ENCODE peak calls at places on chromosomes 6 and 20, in five cellular contexts. O is HCT116, H is breast epithelium, W is prostate gland, M is H1. L is an unnamed sample.
A peak's percentile ranks its signal among the peaks of the same experiment; 100 is the strongest.

GRCh38 chr6:111228094-111228493 is 140.8 kb downstream of the SLC16A10 start:
- DNase-seq in M (no peak), O (no peak), W (no peak), H (no peak), L (no peak)

GRCh38 chr20:51118985-51119527 is 96.1 kb upstream of the KCNG1 start:
- DNase-seq in O (no peak), M (no peak), H (no peak), W (no peak), L (no peak)

GRCh38 chr6:132190097-132190814 is 211.0 kb downstream of the MOXD1 start:
- DNase-seq in W (no peak), O (peak; percentile 3), H (no peak), M (no peak), L (no peak)

GRCh38 chr6:56684342-56685101 is 41.8 kb upstream of the DST start:
- DNase-seq in M (no peak), H (no peak), W (no peak), O (no peak), L (no peak)

GRCh38 chr20:57621426-57622200 is 1.4 kb upstream of the ZBP1 start:
- DNase-seq in H (no peak), O (no peak), W (no peak), M (peak; percentile 33), L (no peak)

GRCh38 chr6:24394777-24395437 is 7.8 kb upstream of the MRS2 start:
- DNase-seq in O (no peak), W (no peak), M (no peak), H (no peak), L (no peak)

GRCh38 chr20:51536116-51537069 is 6.1 kb downstream of the NFATC2 start:
- DNase-seq in M (no peak), W (no peak), H (no peak), O (no peak), L (no peak)

GRCh38 chr20:25308083-25308491 is 60.2 kb downstream of the PYGB start:
- DNase-seq in H (no peak), O (no peak), W (no peak), M (no peak), L (no peak)

GRCh38 chr6:34333858-34334257 is 58.6 kb downstream of the NUDT3 start:
- DNase-seq in O (no peak), W (no peak), H (no peak), M (no peak), L (peak; percentile 57)

GRCh38 chr20:38195521-38195920 is 30.5 kb upstream of the TGM2 start:
- DNase-seq in O (no peak), M (no peak), H (no peak), W (no peak), L (no peak)

GRCh38 chr6:16181429-16182359 is 52.8 kb downstream of the MYLIP start:
- DNase-seq in W (peak; percentile 65), M (no peak), O (peak; percentile 6), H (peak; percentile 48), L (peak; percentile 37)

GRCh38 chr6:22313796-22314195 is 17.0 kb upstream of the PRL start:
- DNase-seq in H (no peak), W (no peak), O (no peak), M (no peak), L (no peak)

GRCh38 chr20:20253039-20253743 is 114.7 kb upstream of the INSM1 start:
- DNase-seq in H (no peak), W (no peak), M (no peak), O (no peak), L (no peak)

GRCh38 chr20:38131588-38132121 is 33.4 kb downstream of the TGM2 start:
- DNase-seq in M (no peak), W (no peak), O (no peak), H (no peak), L (no peak)

GRCh38 chr20:6886065-6886729 is 118.7 kb downstream of the BMP2 start:
- DNase-seq in H (no peak), O (no peak), M (no peak), W (no peak), L (no peak)

DNA sequence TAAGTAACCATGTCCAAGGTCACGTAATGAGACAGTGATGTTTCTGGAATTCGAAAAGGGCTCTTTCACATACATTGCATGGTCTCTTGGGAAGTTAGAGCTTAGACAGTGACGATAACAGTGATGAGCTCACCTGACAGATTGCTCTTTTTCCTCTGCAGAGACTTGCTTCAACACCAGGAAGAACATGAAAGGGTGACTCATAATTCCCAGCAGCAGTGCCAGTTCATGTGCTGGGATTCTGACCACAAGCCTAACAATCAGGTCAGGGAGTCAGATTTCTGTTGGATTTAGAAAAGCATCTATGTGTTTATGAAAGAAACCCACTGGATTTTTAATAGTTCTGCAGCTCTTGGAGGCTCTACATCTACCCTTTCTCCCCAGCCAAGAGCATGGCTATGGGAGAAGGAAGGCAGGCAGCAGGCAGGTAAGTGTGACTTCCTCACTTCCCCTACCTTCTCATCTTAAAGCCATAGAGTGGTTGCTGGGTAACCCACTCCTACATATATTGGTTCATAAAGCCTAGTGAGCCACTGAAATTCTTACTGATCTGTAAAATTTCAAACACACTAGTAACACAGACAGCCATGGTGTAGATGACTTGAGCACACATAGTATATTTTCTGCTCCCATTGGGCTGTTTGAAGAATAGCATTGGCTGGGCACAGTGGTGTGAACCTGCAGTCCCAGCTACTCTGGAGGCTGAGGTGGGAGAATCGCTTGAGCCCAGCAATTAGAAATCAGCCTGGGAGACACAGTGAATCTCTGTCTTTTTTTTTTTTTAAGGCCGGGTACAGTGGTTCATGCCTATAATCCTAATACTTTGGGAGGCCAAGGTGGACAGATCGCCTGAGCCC is 44.4 kb upstream of the LOC128125822 start:
- DNase-seq in O (peak; percentile 94), H (peak; percentile 75), W (peak; percentile 77), M (no peak), L (no peak)
- H3K4me1 ChIP-seq in O (peaks cover 29% of the 10 kb centered on the region), H (no peaks in the 10 kb centered on the region), W (no peaks in the 10 kb centered on the region), M (no peaks in the 10 kb centered on the region), L (no peaks in the 10 kb centered on the region)

GRCh38 chr6:52489881-52490280 is 69.7 kb downstream of the EFHC1 start:
- DNase-seq in H (no peak), W (no peak), M (no peak), O (no peak), L (peak; percentile 86)
- TF ChIP-seq POLR2AphosphoS5 in H (no peak), W (no peak), M (no peak), O (no peak), L (no peak)

GRCh38 chr20:62358171-62358719 is 8.9 kb downstream of the LAMA5 start:
- DNase-seq in M (no peak), H (no peak), W (peak; percentile 64), O (no peak), L (no peak)

GRCh38 chr20:62355527-62356142 is 11.5 kb downstream of the LAMA5 start:
- DNase-seq in W (no peak), H (no peak), O (no peak), M (no peak), L (no peak)

GRCh38 chr20:62357681-62358080 is 9.4 kb downstream of the LAMA5 start:
- DNase-seq in H (no peak), M (no peak), O (no peak), W (no peak), L (no peak)

GRCh38 chr20:62356143-62356947 is 10.8 kb downstream of the LAMA5 start:
- DNase-seq in W (no peak), H (no peak), O (no peak), M (no peak), L (no peak)

GRCh38 chr20:62356948-62357667 is 10.0 kb downstream of the LAMA5 start:
- DNase-seq in O (no peak), M (no peak), W (no peak), H (no peak), L (no peak)
- H3K4me1 ChIP-seq in O (peaks cover 60% of the 10 kb centered on the region), M (peaks cover 38% of the 10 kb centered on the region), W (peaks cover 59% of the 10 kb centered on the region), H (peaks cover 51% of the 10 kb centered on the region), L (peaks cover 90% of the 10 kb centered on the region)

GRCh38 chr6:152094992-152095592 is 287.6 kb downstream of the ESR1 start:
- DNase-seq in M (no peak), W (peak; percentile 54), O (peak; percentile 89), H (peak; percentile 79), L (peak; percentile 92)
- TF ChIP-seq POLR2AphosphoS5 in M (no peak), W (peak; percentile 64), O (peak; percentile 62), H (peak; percentile 32), L (peak; percentile 55)

DNA sequence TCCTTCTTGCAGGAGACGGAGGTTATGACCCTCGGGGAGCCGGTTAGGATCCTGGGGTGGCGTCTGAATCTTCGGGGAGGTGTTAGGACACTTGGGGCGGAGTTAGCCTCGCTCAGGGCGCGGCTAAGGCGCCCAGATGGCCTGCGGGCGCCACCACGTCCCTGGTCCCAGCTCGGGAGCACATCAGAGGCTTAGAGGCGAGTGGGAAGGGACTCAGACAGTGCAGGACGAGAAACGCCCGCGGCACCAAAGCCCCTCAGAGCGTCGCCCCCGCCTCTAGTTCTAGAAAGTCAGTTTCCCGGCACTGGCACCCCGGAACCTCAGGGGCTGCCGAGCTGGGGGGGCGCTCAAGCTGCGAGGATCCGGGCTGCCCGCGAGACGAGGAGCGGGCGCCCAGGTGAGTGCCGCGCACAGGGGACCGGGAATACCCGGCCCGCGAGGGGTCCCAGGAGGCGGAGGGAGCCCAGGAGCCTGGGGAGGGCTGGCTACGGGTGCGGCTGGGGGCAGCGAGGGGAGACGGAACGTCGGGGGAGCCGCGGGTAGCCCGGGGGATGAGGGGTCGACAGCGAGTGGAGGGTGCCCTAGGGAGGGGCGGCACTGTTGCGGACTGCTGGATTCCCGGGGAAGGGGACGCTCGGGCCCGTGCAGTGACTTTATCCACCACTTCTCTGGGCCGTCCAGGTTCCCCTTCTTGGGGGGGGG is at the start of gene HCK:
- DNase-seq in H (no peak), M (peak; percentile 58), W (no peak), O (no peak), L (no peak)
- H3K4me1 ChIP-seq in H (no peaks in the 10 kb centered on the region), M (peaks cover 10% of the 10 kb centered on the region), W (no peaks in the 10 kb centered on the region), O (no peaks in the 10 kb centered on the region), L (peaks cover 13% of the 10 kb centered on the region)

GRCh38 chr6:142946181-142946923 is 1.4 kb upstream of the HIVEP2 start:
- DNase-seq in H (peak; percentile 98), W (peak; percentile 99), M (peak; percentile 94), O (peak; percentile 95), L (peak; percentile 99)

GRCh38 chr6:142945446-142946180 is 637 bp upstream of the HIVEP2 start:
- DNase-seq in H (no peak), M (peak; percentile 75), O (no peak), W (peak; percentile 20), L (peak; percentile 92)

GRCh38 chr6:142947702-142948480 is 2.9 kb upstream of the HIVEP2 start:
- DNase-seq in O (no peak), W (no peak), H (no peak), M (no peak), L (no peak)

GRCh38 chr6:142945071-142945445 is at the start of gene HIVEP2:
- DNase-seq in M (peak; percentile 81), O (no peak), W (peak; percentile 95), H (peak; percentile 85), L (peak; percentile 96)

GRCh38 chr6:142946924-142947701 is 2.1 kb upstream of the HIVEP2 start:
- DNase-seq in M (peak; percentile 75), W (peak; percentile 75), O (no peak), H (peak; percentile 77), L (peak; percentile 95)
- TF ChIP-seq POLR2AphosphoS5 in M (no peak), W (peak; percentile 75), O (peak; percentile 64), H (peak; percentile 86), L (peak; percentile 87)

L was measured in esophagus muscularis mucosa.